ENCODE peak calls at places on chromosome 4, in four cellular contexts. One of them, this sample, is unnamed.

GRCh38 chr4:2797545-2798305 is 4.8 kb downstream of the SH3BP2 start:
- DNase-seq in germinal center: no peak
- DNase-seq in GDM1: no peak
- DNase-seq in lower leg skin: peak
- DNase-seq in this sample: peak

GRCh38 chr4:55925235-55925634 is 23.5 kb upstream of the CEP135 start:
- DNase-seq in germinal center: no peak
- DNase-seq in GDM1: no peak
- DNase-seq in lower leg skin: no peak
- DNase-seq in this sample: no peak

GRCh38 chr4:69910016-69910782 is 20.7 kb upstream of the CSN1S1 start:
- DNase-seq in germinal center: no peak
- DNase-seq in GDM1: no peak
- DNase-seq in lower leg skin: no peak
- DNase-seq in this sample: no peak

GRCh38 chr4:154779362-154779947 is 1.6 kb upstream of the RBM46 start:
- DNase-seq in germinal center: no peak
- DNase-seq in GDM1: no peak
- DNase-seq in lower leg skin: no peak
- DNase-seq in this sample: no peak

GRCh38 chr4:137427411-137427810 is 104.9 kb downstream of the PCDH18 start:
- DNase-seq in germinal center: no peak
- DNase-seq in GDM1: no peak
- DNase-seq in lower leg skin: no peak
- DNase-seq in this sample: no peak

GRCh38 chr4:139919513-139919912 is 234.5 kb downstream of the MAML3 start:
- DNase-seq in germinal center: no peak
- DNase-seq in GDM1: no peak
- DNase-seq in lower leg skin: no peak
- DNase-seq in this sample: no peak

GRCh38 chr4:36235306-36235705 is 9.0 kb downstream of the ARAP2 start:
- DNase-seq in germinal center: no peak
- DNase-seq in GDM1: no peak
- DNase-seq in lower leg skin: no peak
- DNase-seq in this sample: no peak

GRCh38 chr4:165381821-165382373 is 3.1 kb downstream of the CPE start:
- DNase-seq in germinal center: no peak
- DNase-seq in GDM1: no peak
- DNase-seq in lower leg skin: no peak
- DNase-seq in this sample: no peak

GRCh38 chr4:146095091-146095690 is 80.3 kb upstream of the LSM6 start:
- DNase-seq in germinal center: peak
- DNase-seq in GDM1: no peak
- DNase-seq in lower leg skin: no peak
- DNase-seq in this sample: no peak

GRCh38 chr4:176333076-176333475 is 13.3 kb downstream of the SPCS3 start:
- DNase-seq in germinal center: no peak
- DNase-seq in GDM1: peak
- DNase-seq in lower leg skin: no peak
- DNase-seq in this sample: no peak

GRCh38 chr4:56655627-56656345 is 25.3 kb downstream of the HOPX start:
- DNase-seq in germinal center: peak
- DNase-seq in GDM1: peak
- DNase-seq in lower leg skin: no peak
- DNase-seq in this sample: no peak

GRCh38 chr4:60241886-60242285 is 958.2 kb upstream of the ADGRL3 start:
- DNase-seq in germinal center: no peak
- DNase-seq in GDM1: no peak
- DNase-seq in lower leg skin: no peak
- DNase-seq in this sample: no peak